ENCODE peak calls at places on chromosomes 11 and 22, in four cellular contexts. W is lower lobe of right lung, O is uterus, P is prostate gland. J is an unnamed sample. For H3K4me1, the result is how much of the 10 kb centered on the place peaks cover.

GRCh38 chr11:85647604-85648299 is at the start of gene TMEM126A:
- DNase-seq in W (peak), O (peak), P (peak), J (peak)

GRCh38 chr11:118953265-118953664 is 2.8 kb upstream of the UPK2 start:
- DNase-seq in W (no peak), O (no peak), P (no peak), J (no peak)

GRCh38 chr11:37721485-37721884 is 1123.4 kb upstream of the RAG2 start:
- DNase-seq in W (no peak), O (no peak), P (no peak), J (no peak)

GRCh38 chr11:100830978-100831732 is 144.1 kb downstream of the ARHGAP42 start:
- DNase-seq in W (no peak), O (peak), P (no peak), J (no peak)

GRCh38 chr22:20013382-20013871 is 3.2 kb downstream of the ARVCF start:
- DNase-seq in W (peak), O (peak), P (no peak), J (no peak)

GRCh38 chr22:44460287-44461082 is 37.5 kb downstream of the RTL6 start:
- DNase-seq in W (no peak), O (no peak), P (no peak), J (no peak)

GRCh38 chr11:118606157-118606843 is 1.1 kb upstream of the PHLDB1 start:
- DNase-seq in W (no peak), O (no peak), P (no peak), J (no peak)

GRCh38 chr11:69914286-69915150 is 95.3 kb upstream of the FGF3 start:
- DNase-seq in W (peak), O (peak), P (peak), J (no peak)

GRCh38 chr22:27980424-27981148 is 61.5 kb upstream of the PITPNB start:
- DNase-seq in W (no peak), O (no peak), P (no peak), J (no peak)

GRCh38 chr22:27668828-27669797 is 132.4 kb downstream of the MN1 start:
- DNase-seq in W (peak), O (no peak), P (no peak), J (no peak)

GRCh38 chr11:267491-267994 is 10.7 kb upstream of the NLRP6 start:
- DNase-seq in W (peak), O (no peak), P (peak), J (no peak)
- H3K4me1 ChIP-seq in W (under half), O (under half), P (under half), J (under half)

GRCh38 chr11:116972692-116973091 is 125.5 kb downstream of the SIK3 start:
- DNase-seq in W (no peak), O (no peak), P (no peak), J (no peak)
- TF ChIP-seq CTCF in W (no peak), O (no peak), P (no peak), J (no peak)

DNA sequence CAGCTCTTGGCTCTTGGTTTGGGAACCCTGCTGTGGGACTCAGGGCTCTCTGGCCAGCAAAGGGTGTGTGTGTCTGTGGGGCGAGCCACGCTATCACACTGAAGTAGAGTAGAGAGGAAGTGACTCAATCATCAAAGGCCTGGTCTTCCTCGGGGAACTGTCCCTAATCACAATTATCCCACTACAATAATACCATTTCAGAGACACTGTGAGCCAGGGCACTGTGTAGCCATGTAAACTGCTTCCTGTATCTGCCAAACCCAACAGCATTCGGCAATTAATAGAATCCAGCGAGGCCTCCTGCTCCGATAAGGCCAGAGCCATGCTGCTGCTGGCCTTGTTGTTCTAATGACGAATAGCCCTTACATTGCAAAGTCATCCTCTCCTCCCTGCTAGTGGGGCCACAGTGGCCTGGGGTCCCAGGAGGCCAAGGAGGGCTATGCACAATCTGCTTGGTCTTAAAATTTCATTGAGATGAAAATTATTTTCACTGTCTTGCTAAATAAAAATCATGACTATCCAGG is 49.8 kb upstream of the LMO2 start:
- DNase-seq in W (no peak), O (no peak), P (no peak), J (no peak)
- H3K27ac ChIP-seq in W (peak), O (no peak), P (no peak), J (no peak)

GRCh38 chr22:38494498-38494897 is 11.6 kb downstream of the DDX17 start:
- DNase-seq in W (no peak), O (no peak), P (no peak), J (no peak)

GRCh38 chr22:38489561-38490133 is 16.5 kb downstream of the DDX17 start:
- DNase-seq in W (no peak), O (no peak), P (no peak), J (no peak)

GRCh38 chr22:38490475-38490874 is 15.6 kb downstream of the DDX17 start:
- DNase-seq in W (no peak), O (no peak), P (no peak), J (no peak)

GRCh38 chr22:38490915-38491314 is 15.2 kb downstream of the DDX17 start:
- DNase-seq in W (no peak), O (peak), P (no peak), J (no peak)

GRCh38 chr22:38491707-38492348 is 14.3 kb downstream of the DDX17 start:
- DNase-seq in W (no peak), O (no peak), P (no peak), J (no peak)
- H3K4me1 ChIP-seq in W (under half), O (under half), P (under half), J (under half)

DNA sequence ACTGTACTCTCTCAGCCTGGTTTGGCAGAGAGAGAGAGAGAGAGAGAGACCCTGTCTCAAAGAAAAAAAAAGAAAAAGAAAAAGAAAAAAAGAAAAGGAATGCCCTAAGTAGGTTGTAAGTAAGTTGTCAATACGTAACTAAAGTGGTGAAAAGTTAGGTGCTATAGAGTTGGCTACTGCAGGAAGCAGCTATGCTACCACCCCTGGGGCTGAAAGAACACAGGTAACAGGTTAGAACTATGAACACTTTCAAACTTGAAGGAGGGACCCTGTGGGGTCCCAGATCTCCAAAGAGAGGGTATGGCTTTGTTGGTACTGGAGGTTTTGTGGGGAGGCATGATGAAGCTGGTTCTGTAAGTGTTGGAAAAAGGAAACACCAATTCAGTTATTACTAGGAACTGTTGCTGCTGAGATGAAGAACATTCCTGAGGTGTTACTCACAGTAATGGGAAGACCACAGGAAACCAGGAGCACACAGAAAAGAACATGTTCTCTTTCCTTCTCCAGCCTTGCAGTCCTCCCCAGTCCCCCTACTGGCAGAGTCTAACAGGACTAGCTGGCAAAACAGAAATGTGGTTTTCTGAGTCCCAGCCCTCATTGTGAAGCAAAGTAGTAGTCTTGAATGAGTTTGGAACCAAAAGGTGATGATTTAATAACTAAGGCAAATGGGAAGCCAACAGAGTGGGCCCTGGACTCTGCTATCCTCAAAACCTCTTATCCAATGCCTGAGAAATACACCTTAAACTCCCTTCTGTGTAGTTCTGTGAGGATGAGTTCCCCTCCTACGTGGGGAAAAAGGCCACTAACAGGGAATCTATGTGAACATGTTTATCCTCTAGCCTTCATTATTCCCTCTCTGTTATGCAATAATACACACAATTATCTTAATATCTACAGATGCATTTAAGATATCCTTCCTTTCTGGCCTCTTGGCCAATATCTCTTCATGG is 427.0 kb upstream of the DDI1 start:
- DNase-seq in W (no peak), O (no peak), P (no peak), J (no peak)
- TF ChIP-seq CTCF in W (no peak), O (no peak), P (no peak), J (no peak)

DNA sequence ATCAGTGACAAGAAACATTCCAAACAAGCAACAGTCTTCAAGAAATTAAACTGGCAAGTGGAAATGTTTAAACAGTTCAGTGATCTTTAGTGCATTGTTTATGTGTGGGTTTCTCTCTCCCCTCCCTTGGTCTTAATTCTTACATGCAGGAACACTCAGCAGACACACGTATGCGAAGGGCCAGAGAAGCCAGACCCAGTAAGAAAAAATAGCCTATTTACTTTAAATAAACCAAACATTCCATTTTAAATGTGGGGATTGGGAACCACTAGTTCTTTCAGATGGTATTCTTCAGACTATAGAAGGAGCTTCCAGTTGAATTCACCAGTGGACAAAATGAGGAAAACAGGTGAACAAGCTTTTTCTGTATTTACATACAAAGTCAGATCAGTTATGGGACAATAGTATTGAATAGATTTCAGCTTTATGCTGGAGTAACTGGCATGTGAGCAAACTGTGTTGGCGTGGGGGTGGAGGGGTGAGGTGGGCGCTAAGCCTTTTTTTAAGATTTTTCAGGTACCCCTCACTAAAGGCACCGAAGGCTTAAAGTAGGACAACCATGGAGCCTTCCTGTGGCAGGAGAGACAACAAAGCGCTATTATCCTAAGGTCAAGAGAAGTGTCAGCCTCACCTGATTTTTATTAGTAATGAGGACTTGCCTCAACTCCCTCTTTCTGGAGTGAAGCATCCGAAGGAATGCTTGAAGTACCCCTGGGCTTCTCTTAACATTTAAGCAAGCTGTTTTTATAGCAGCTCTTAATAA is 6.0 kb downstream of the MALAT1 start:
- DNase-seq in W (no peak), O (no peak), P (no peak), J (no peak)
- H3K27ac ChIP-seq in W (peak), O (peak), P (peak), J (peak)

GRCh38 chr11:27392715-27393114 is 29.7 kb upstream of the CCDC34 start:
- DNase-seq in W (no peak), O (no peak), P (peak), J (no peak)
- H3K4me1 ChIP-seq in W (under half), O (under half), P (under half), J (half or more)

GRCh38 chr11:15650105-15650938 is 535.6 kb downstream of the INSC start:
- DNase-seq in W (peak), O (peak), P (peak), J (no peak)
- TF ChIP-seq CTCF in W (peak), O (peak), P (peak), J (peak)

DNA sequence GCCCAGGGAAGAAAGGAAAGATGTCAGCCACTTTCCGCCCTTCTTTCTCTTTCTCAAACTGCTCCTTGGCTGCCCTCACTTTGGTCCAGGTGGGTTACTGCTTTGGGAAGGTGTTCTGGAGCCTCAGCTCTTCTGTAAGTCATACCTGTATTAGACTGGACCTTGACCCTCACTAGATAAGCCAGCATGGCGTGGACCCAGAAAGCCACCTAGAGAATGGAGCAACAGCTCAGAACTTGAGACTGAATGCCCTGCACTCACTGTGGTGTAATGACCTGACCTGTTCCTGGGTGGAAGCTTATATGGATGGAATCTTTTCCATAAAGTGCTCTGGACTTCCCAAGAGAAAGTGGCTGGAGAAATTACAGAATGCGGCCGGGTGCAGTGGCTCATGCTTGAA is 15.6 kb downstream of the ACP2 start:
- DNase-seq in W (no peak), O (no peak), P (no peak), J (no peak)
- H3K27ac ChIP-seq in W (no peak), O (no peak), P (no peak), J (no peak)

J was measured in esophagus squamous epithelium.